ENCODE peak calls at places on chromosomes 6 and 20, in seven cellular contexts. One of them, this sample, is unnamed. For H3K36me3 and H3K27me3, the result is how much of the 10 kb centered on the place peaks cover.

GRCh38 chr20:1185781-1186334 is 1.1 kb upstream of the TMEM74B start:
- DNase-seq in SK-N-SH: peak
- DNase-seq in hepatocyte: peak
- DNase-seq in colonic mucosa: peak
- DNase-seq in body of pancreas: peak
- DNase-seq in CD4-positive, CD25-positive, alpha-beta regulatory T cell: no peak
- DNase-seq in bronchial epithelial cell: peak
- DNase-seq in this sample: peak

GRCh38 chr6:110878751-110879539 is 4.4 kb downstream of the AMD1 start:
- DNase-seq in SK-N-SH: peak
- DNase-seq in hepatocyte: peak
- DNase-seq in colonic mucosa: peak
- DNase-seq in body of pancreas: peak
- DNase-seq in CD4-positive, CD25-positive, alpha-beta regulatory T cell: peak
- DNase-seq in bronchial epithelial cell: peak
- DNase-seq in this sample: peak

GRCh38 chr20:6017880-6018279 is 36.0 kb downstream of the LRRN4 start:
- DNase-seq in SK-N-SH: no peak
- DNase-seq in hepatocyte: no peak
- DNase-seq in colonic mucosa: no peak
- DNase-seq in body of pancreas: no peak
- DNase-seq in CD4-positive, CD25-positive, alpha-beta regulatory T cell: no peak
- DNase-seq in bronchial epithelial cell: no peak
- DNase-seq in this sample: no peak

GRCh38 chr6:46051962-46052361 is 36.3 kb upstream of the CLIC5 start:
- DNase-seq in SK-N-SH: no peak
- DNase-seq in hepatocyte: no peak
- DNase-seq in colonic mucosa: no peak
- DNase-seq in body of pancreas: no peak
- DNase-seq in CD4-positive, CD25-positive, alpha-beta regulatory T cell: no peak
- DNase-seq in bronchial epithelial cell: no peak
- DNase-seq in this sample: no peak

GRCh38 chr6:163564536-163564935 is 150.0 kb downstream of the QKI start:
- DNase-seq in SK-N-SH: no peak
- DNase-seq in hepatocyte: no peak
- DNase-seq in colonic mucosa: no peak
- DNase-seq in body of pancreas: no peak
- DNase-seq in CD4-positive, CD25-positive, alpha-beta regulatory T cell: no peak
- DNase-seq in bronchial epithelial cell: no peak
- DNase-seq in this sample: no peak

GRCh38 chr6:32081168-32081624 is 27.9 kb downstream of the TNXB start:
- DNase-seq in SK-N-SH: peak
- DNase-seq in hepatocyte: no peak
- DNase-seq in colonic mucosa: no peak
- DNase-seq in body of pancreas: peak
- DNase-seq in CD4-positive, CD25-positive, alpha-beta regulatory T cell: no peak
- DNase-seq in bronchial epithelial cell: no peak
- DNase-seq in this sample: peak

GRCh38 chr6:167825059-167825758 is 1.5 kb upstream of the AFDN start:
- DNase-seq in SK-N-SH: no peak
- DNase-seq in hepatocyte: peak
- DNase-seq in colonic mucosa: no peak
- DNase-seq in body of pancreas: no peak
- DNase-seq in CD4-positive, CD25-positive, alpha-beta regulatory T cell: no peak
- DNase-seq in bronchial epithelial cell: no peak
- DNase-seq in this sample: no peak

GRCh38 chr20:33322456-33322855 is 39.4 kb downstream of the BPIFB1 start:
- DNase-seq in SK-N-SH: no peak
- DNase-seq in hepatocyte: no peak
- DNase-seq in colonic mucosa: no peak
- DNase-seq in body of pancreas: no peak
- DNase-seq in CD4-positive, CD25-positive, alpha-beta regulatory T cell: no peak
- DNase-seq in bronchial epithelial cell: peak
- DNase-seq in this sample: no peak

GRCh38 chr20:43767686-43768474 is 41.1 kb upstream of the GTSF1L start:
- DNase-seq in SK-N-SH: peak
- DNase-seq in hepatocyte: no peak
- DNase-seq in colonic mucosa: no peak
- DNase-seq in body of pancreas: no peak
- DNase-seq in CD4-positive, CD25-positive, alpha-beta regulatory T cell: no peak
- DNase-seq in bronchial epithelial cell: peak
- DNase-seq in this sample: peak

GRCh38 chr6:56909115-56909907 is 45.6 kb upstream of the BEND6 start:
- DNase-seq in SK-N-SH: no peak
- DNase-seq in hepatocyte: no peak
- DNase-seq in colonic mucosa: no peak
- DNase-seq in body of pancreas: no peak
- DNase-seq in CD4-positive, CD25-positive, alpha-beta regulatory T cell: no peak
- DNase-seq in bronchial epithelial cell: peak
- DNase-seq in this sample: no peak

GRCh38 chr20:39259808-39260207 is 297.7 kb downstream of the DHX35 start:
- DNase-seq in SK-N-SH: no peak
- DNase-seq in hepatocyte: no peak
- DNase-seq in colonic mucosa: no peak
- DNase-seq in body of pancreas: no peak
- DNase-seq in CD4-positive, CD25-positive, alpha-beta regulatory T cell: no peak
- DNase-seq in bronchial epithelial cell: no peak
- DNase-seq in this sample: no peak

GRCh38 chr6:128742900-128743299 is 140.0 kb upstream of the LAMA2 start:
- DNase-seq in SK-N-SH: no peak
- DNase-seq in hepatocyte: no peak
- DNase-seq in colonic mucosa: no peak
- DNase-seq in body of pancreas: no peak
- DNase-seq in CD4-positive, CD25-positive, alpha-beta regulatory T cell: no peak
- DNase-seq in bronchial epithelial cell: no peak
- DNase-seq in this sample: no peak

GRCh38 chr6:91273729-91274128 is 686.9 kb upstream of the MAP3K7 start:
- DNase-seq in SK-N-SH: no peak
- DNase-seq in hepatocyte: no peak
- DNase-seq in colonic mucosa: no peak
- DNase-seq in body of pancreas: peak
- DNase-seq in CD4-positive, CD25-positive, alpha-beta regulatory T cell: no peak
- DNase-seq in bronchial epithelial cell: no peak
- DNase-seq in this sample: peak

GRCh38 chr20:40714109-40714508 is 25.1 kb upstream of the MAFB start:
- DNase-seq in SK-N-SH: no peak
- DNase-seq in hepatocyte: no peak
- DNase-seq in colonic mucosa: no peak
- DNase-seq in body of pancreas: no peak
- DNase-seq in CD4-positive, CD25-positive, alpha-beta regulatory T cell: no peak
- DNase-seq in bronchial epithelial cell: no peak
- DNase-seq in this sample: no peak

GRCh38 chr6:139409026-139409425 is 34.6 kb upstream of the CITED2 start:
- DNase-seq in SK-N-SH: no peak
- DNase-seq in hepatocyte: no peak
- DNase-seq in colonic mucosa: no peak
- DNase-seq in body of pancreas: no peak
- DNase-seq in CD4-positive, CD25-positive, alpha-beta regulatory T cell: no peak
- DNase-seq in bronchial epithelial cell: peak
- DNase-seq in this sample: no peak

GRCh38 chr6:158564243-158565121 is 4.6 kb downstream of the TMEM181 start:
- DNase-seq in SK-N-SH: no peak
- DNase-seq in hepatocyte: no peak
- DNase-seq in colonic mucosa: no peak
- DNase-seq in body of pancreas: no peak
- DNase-seq in CD4-positive, CD25-positive, alpha-beta regulatory T cell: no peak
- DNase-seq in bronchial epithelial cell: no peak
- DNase-seq in this sample: no peak

GRCh38 chr6:87099472-87099871 is 4.6 kb upstream of the CGA start:
- DNase-seq in SK-N-SH: no peak
- DNase-seq in hepatocyte: no peak
- DNase-seq in colonic mucosa: no peak
- DNase-seq in body of pancreas: no peak
- DNase-seq in CD4-positive, CD25-positive, alpha-beta regulatory T cell: no peak
- DNase-seq in bronchial epithelial cell: no peak
- DNase-seq in this sample: no peak

GRCh38 chr6:135187372-135187771 is 6.3 kb downstream of the MYB start:
- DNase-seq in SK-N-SH: no peak
- DNase-seq in hepatocyte: no peak
- DNase-seq in colonic mucosa: no peak
- DNase-seq in body of pancreas: no peak
- DNase-seq in CD4-positive, CD25-positive, alpha-beta regulatory T cell: no peak
- DNase-seq in bronchial epithelial cell: no peak
- DNase-seq in this sample: no peak

GRCh38 chr6:28807682-28808280 is 116.0 kb downstream of the TRIM27 start:
- DNase-seq in SK-N-SH: peak
- DNase-seq in hepatocyte: peak
- DNase-seq in colonic mucosa: peak
- DNase-seq in body of pancreas: no peak
- DNase-seq in CD4-positive, CD25-positive, alpha-beta regulatory T cell: no peak
- DNase-seq in bronchial epithelial cell: peak
- DNase-seq in this sample: peak

GRCh38 chr6:3053231-3053508 is 15.1 kb upstream of the RIPK1 start:
- DNase-seq in SK-N-SH: no peak
- DNase-seq in hepatocyte: no peak
- DNase-seq in colonic mucosa: no peak
- DNase-seq in body of pancreas: no peak
- DNase-seq in CD4-positive, CD25-positive, alpha-beta regulatory T cell: no peak
- DNase-seq in bronchial epithelial cell: no peak
- DNase-seq in this sample: no peak

GRCh38 chr6:3057063-3057462 is 11.2 kb upstream of the RIPK1 start:
- DNase-seq in SK-N-SH: no peak
- DNase-seq in hepatocyte: no peak
- DNase-seq in colonic mucosa: no peak
- DNase-seq in body of pancreas: no peak
- DNase-seq in CD4-positive, CD25-positive, alpha-beta regulatory T cell: no peak
- DNase-seq in bronchial epithelial cell: no peak
- DNase-seq in this sample: no peak

DNA sequence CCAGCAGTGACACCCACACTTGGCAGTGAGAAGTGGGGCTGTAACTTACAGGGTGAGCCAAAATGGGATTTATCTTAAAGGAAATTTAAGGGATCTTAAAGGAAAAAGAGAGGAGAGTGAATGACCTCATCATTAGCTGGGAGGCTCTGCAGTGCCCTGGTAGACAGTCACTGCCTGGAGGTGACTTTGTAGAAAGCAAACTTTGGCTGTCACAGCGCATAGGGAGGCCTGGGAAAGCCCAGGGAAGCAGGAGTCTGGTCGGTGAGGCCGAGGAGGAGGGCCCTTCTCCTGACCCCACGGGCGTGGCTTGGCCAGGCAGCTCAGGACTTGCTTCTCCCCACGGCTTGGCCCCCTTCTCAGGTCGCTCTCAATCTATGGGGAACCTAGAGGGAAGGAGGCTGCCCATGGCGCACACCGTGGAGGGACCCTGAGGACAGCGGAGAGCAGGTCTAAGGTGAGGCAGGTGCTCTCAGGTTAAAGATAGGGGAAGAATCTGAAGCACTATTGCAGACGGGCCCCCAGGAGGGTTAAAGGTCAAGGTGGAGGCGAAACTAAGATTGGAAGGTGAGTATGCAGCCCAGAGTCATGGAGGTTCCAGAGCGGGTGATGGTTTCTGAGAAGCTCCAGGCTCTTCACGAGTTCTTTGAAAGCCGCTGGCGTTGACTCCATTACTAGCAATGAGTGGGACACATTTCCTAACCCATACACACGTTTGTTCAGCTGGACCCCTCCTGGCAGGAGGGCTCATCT is 15.6 kb upstream of the RIPK1 start:
- DNase-seq in SK-N-SH: no peak
- DNase-seq in hepatocyte: peak
- DNase-seq in colonic mucosa: no peak
- DNase-seq in body of pancreas: no peak
- DNase-seq in CD4-positive, CD25-positive, alpha-beta regulatory T cell: no peak
- DNase-seq in bronchial epithelial cell: no peak
- DNase-seq in this sample: no peak
- H3K4me3 ChIP-seq in SK-N-SH: no peak
- H3K4me3 ChIP-seq in hepatocyte: no peak
- H3K4me3 ChIP-seq in colonic mucosa: no peak
- H3K4me3 ChIP-seq in body of pancreas: no peak
- H3K4me3 ChIP-seq in CD4-positive, CD25-positive, alpha-beta regulatory T cell: no peak
- H3K4me3 ChIP-seq in bronchial epithelial cell: no peak
- H3K4me3 ChIP-seq in this sample: peak

GRCh38 chr6:33298773-33299236 is at the start of gene RGL2:
- DNase-seq in SK-N-SH: peak
- DNase-seq in hepatocyte: peak
- DNase-seq in colonic mucosa: peak
- DNase-seq in body of pancreas: peak
- DNase-seq in CD4-positive, CD25-positive, alpha-beta regulatory T cell: peak
- DNase-seq in bronchial epithelial cell: peak
- DNase-seq in this sample: peak

GRCh38 chr6:33297956-33298772 is 578 bp downstream of the RGL2 start:
- DNase-seq in SK-N-SH: peak
- DNase-seq in hepatocyte: peak
- DNase-seq in colonic mucosa: peak
- DNase-seq in body of pancreas: peak
- DNase-seq in CD4-positive, CD25-positive, alpha-beta regulatory T cell: peak
- DNase-seq in bronchial epithelial cell: peak
- DNase-seq in this sample: peak

GRCh38 chr6:33296797-33297405 is 1.8 kb downstream of the RGL2 start:
- DNase-seq in SK-N-SH: no peak
- DNase-seq in hepatocyte: no peak
- DNase-seq in colonic mucosa: peak
- DNase-seq in body of pancreas: no peak
- DNase-seq in CD4-positive, CD25-positive, alpha-beta regulatory T cell: no peak
- DNase-seq in bronchial epithelial cell: no peak
- DNase-seq in this sample: no peak

GRCh38 chr6:33295621-33296369 is 2.9 kb downstream of the RGL2 start:
- DNase-seq in SK-N-SH: no peak
- DNase-seq in hepatocyte: no peak
- DNase-seq in colonic mucosa: no peak
- DNase-seq in body of pancreas: no peak
- DNase-seq in CD4-positive, CD25-positive, alpha-beta regulatory T cell: no peak
- DNase-seq in bronchial epithelial cell: no peak
- DNase-seq in this sample: no peak

GRCh38 chr6:33297406-33297955 is 1.3 kb downstream of the RGL2 start:
- DNase-seq in SK-N-SH: peak
- DNase-seq in hepatocyte: peak
- DNase-seq in colonic mucosa: peak
- DNase-seq in body of pancreas: peak
- DNase-seq in CD4-positive, CD25-positive, alpha-beta regulatory T cell: no peak
- DNase-seq in bronchial epithelial cell: peak
- DNase-seq in this sample: peak
- H3K36me3 ChIP-seq in SK-N-SH: under half
- H3K36me3 ChIP-seq in hepatocyte: under half
- H3K36me3 ChIP-seq in colonic mucosa: under half
- H3K36me3 ChIP-seq in body of pancreas: under half
- H3K36me3 ChIP-seq in CD4-positive, CD25-positive, alpha-beta regulatory T cell: under half
- H3K36me3 ChIP-seq in bronchial epithelial cell: under half
- H3K36me3 ChIP-seq in this sample: under half

DNA sequence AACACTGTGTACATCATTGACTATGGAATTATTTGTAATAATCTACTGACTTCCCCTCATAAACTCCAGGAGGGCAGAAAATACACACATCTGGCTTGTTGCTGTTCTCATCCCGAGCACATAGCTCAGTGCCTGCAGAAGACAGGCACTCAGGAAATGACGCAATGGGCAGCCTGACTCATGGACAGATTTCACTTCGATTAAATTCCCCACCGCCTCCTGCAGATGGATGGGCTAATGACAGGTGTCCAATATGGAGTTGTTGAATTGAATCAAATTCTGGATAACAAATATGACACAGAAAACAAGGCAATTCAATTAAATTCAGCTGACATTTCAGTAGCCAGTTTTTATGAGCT is 9.1 kb downstream of the ANKRD60 start:
- DNase-seq in SK-N-SH: no peak
- DNase-seq in hepatocyte: no peak
- DNase-seq in colonic mucosa: no peak
- DNase-seq in body of pancreas: no peak
- DNase-seq in CD4-positive, CD25-positive, alpha-beta regulatory T cell: no peak
- DNase-seq in bronchial epithelial cell: peak
- DNase-seq in this sample: no peak
- H3K27me3 ChIP-seq in SK-N-SH: under half
- H3K27me3 ChIP-seq in hepatocyte: under half
- H3K27me3 ChIP-seq in colonic mucosa: under half
- H3K27me3 ChIP-seq in body of pancreas: under half
- H3K27me3 ChIP-seq in CD4-positive, CD25-positive, alpha-beta regulatory T cell: under half
- H3K27me3 ChIP-seq in bronchial epithelial cell: under half
- H3K27me3 ChIP-seq in this sample: under half

GRCh38 chr20:51560550-51561307 is 18.2 kb upstream of the NFATC2 start:
- DNase-seq in SK-N-SH: no peak
- DNase-seq in hepatocyte: no peak
- DNase-seq in colonic mucosa: no peak
- DNase-seq in body of pancreas: no peak
- DNase-seq in CD4-positive, CD25-positive, alpha-beta regulatory T cell: no peak
- DNase-seq in bronchial epithelial cell: no peak
- DNase-seq in this sample: no peak
- H3K4me3 ChIP-seq in SK-N-SH: peak
- H3K4me3 ChIP-seq in hepatocyte: no peak
- H3K4me3 ChIP-seq in colonic mucosa: no peak
- H3K4me3 ChIP-seq in body of pancreas: no peak
- H3K4me3 ChIP-seq in CD4-positive, CD25-positive, alpha-beta regulatory T cell: no peak
- H3K4me3 ChIP-seq in bronchial epithelial cell: no peak
- H3K4me3 ChIP-seq in this sample: no peak

This sample was measured in H7.